ENCODE peak calls at places on chromosome 14, in seven cellular contexts. R is WERI-Rb-1, Y is transverse colon, A is fibroblast of lung, D is cardiac muscle cell, X is fibroblast of mammary gland, G is fibroblast of pulmonary artery. V is an unnamed sample.
A peak's percentile ranks its signal among the peaks of the same experiment; 100 is the strongest.

GRCh38 chr14:100810861-100811461 is 15.0 kb upstream of the MEG3 start:
- DNase-seq in R (no peak), Y (no peak), A (peak; percentile 77), D (no peak), X (no peak), G (peak; percentile 30), V (no peak)

GRCh38 chr14:102939329-102939728 is 16.9 kb downstream of the AMN start:
- DNase-seq in R (no peak), Y (no peak), A (no peak), D (no peak), X (no peak), G (no peak), V (no peak)

GRCh38 chr14:100618763-100619320 is 31.6 kb upstream of the BEGAIN start:
- DNase-seq in R (no peak), Y (peak; percentile 6), A (no peak), D (no peak), X (no peak), G (no peak), V (no peak)

GRCh38 chr14:87952307-87953094 is 40.5 kb downstream of the GALC start:
- DNase-seq in R (no peak), Y (no peak), A (no peak), D (no peak), X (no peak), G (no peak), V (no peak)

GRCh38 chr14:38751459-38751858 is 351.6 kb downstream of the SEC23A start:
- DNase-seq in R (no peak), Y (no peak), A (no peak), D (no peak), X (no peak), G (no peak), V (no peak)

GRCh38 chr14:37411079-37411735 is 183.8 kb downstream of the FOXA1 start:
- DNase-seq in R (no peak), Y (no peak), A (no peak), D (no peak), X (no peak), G (peak; percentile 51), V (peak; percentile 83)

GRCh38 chr14:101064121-101064661 is 160.7 kb upstream of the RTL1 start:
- DNase-seq in R (no peak), Y (no peak), A (no peak), D (no peak), X (no peak), G (no peak), V (no peak)

GRCh38 chr14:22319526-22320352 is 269.3 kb downstream of the DAD1 start:
- DNase-seq in R (peak; percentile 49), Y (peak; percentile 45), A (peak; percentile 53), D (peak; percentile 59), X (peak; percentile 64), G (peak; percentile 71), V (no peak)

DNA sequence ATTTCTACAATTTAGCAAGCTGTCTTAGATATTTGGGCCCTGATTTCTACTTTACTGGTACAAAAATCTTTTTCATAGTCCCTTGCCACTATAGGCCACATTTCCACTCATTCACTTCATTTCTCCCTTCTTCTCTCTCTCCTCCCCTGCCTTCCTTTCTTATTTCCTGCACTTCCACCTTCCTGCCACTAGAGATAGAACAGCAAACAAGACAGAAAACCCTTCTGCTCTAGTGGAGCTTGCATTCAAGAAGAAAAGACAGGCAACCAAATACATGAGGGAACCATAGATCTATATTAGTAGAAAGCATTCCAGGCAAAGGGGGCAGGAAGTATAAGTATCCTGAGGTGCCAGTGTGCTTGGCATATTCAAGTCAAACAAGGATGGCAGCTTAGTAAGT is 623.5 kb downstream of the FLRT2 start:
- DNase-seq in R (no peak), Y (no peak), A (no peak), D (no peak), X (no peak), G (no peak), V (no peak)
- TF ChIP-seq CTCF in R (peak; percentile 32), Y (no peak), A (no peak), D (no peak), X (no peak), G (no peak), V (peak; percentile 22)

GRCh38 chr14:20803221-20803620 is 577 bp upstream of the RNASE1 start:
- DNase-seq in R (no peak), Y (no peak), A (no peak), D (no peak), X (no peak), G (no peak), V (no peak)

GRCh38 chr14:20799955-20800544 is 2.6 kb downstream of the RNASE1 start:
- DNase-seq in R (no peak), Y (no peak), A (no peak), D (peak; percentile 93), X (no peak), G (no peak), V (no peak)

GRCh38 chr14:20802341-20803084 is at the start of gene RNASE1:
- DNase-seq in R (no peak), Y (peak; percentile 72), A (no peak), D (no peak), X (peak; percentile 10), G (peak; percentile 30), V (no peak)

GRCh38 chr14:20799444-20799843 is 3.2 kb downstream of the RNASE1 start:
- DNase-seq in R (no peak), Y (no peak), A (no peak), D (no peak), X (no peak), G (peak; percentile 7), V (no peak)

DNA sequence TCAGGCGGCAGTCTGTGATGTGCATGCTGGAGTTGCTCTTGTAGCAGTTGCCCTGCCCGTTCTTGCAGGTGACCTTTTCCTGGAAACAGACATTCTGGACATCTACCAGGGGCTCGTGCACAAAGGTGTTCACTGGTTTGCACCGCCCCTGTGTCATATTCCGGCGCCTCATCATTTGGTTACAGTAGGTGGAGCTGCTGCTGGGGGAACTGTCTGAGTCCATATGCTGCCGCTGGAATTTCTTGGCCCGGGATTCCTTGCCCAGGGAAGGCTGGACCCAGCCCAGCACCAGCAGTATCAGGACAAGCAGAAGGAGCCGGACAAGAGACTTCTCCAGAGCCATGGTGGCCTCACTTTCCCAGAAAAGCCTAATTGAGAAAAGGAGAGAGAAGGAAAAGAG is 918 bp downstream of the RNASE1 start:
- DNase-seq in R (no peak), Y (peak; percentile 41), A (no peak), D (no peak), X (no peak), G (no peak), V (no peak)
- H3K4me3 ChIP-seq in R (no peak overlapping the region), Y (peak overlapping the region; percentile 33), A (no peak overlapping the region), D (no peak overlapping the region), X (no peak overlapping the region), G (no peak overlapping the region), V (no peak overlapping the region)

GRCh38 chr14:29089849-29090248 is 323.3 kb downstream of the FOXG1 start:
- DNase-seq in R (no peak), Y (no peak), A (no peak), D (no peak), X (no peak), G (no peak), V (no peak)

GRCh38 chr14:29085546-29085945 is 319.0 kb downstream of the FOXG1 start:
- DNase-seq in R (no peak), Y (no peak), A (no peak), D (peak; percentile 45), X (peak; percentile 26), G (peak; percentile 3), V (no peak)
- TF ChIP-seq CTCF in R (peak; percentile 33), Y (peak; percentile 9), A (peak; percentile 58), D (peak; percentile 47), X (peak; percentile 59), G (peak; percentile 56), V (no peak)

GRCh38 chr14:74567219-74567618 is 44.8 kb downstream of the LTBP2 start:
- DNase-seq in R (no peak), Y (no peak), A (no peak), D (no peak), X (no peak), G (no peak), V (no peak)

GRCh38 chr14:74566174-74567125 is 45.6 kb downstream of the LTBP2 start:
- DNase-seq in R (no peak), Y (no peak), A (peak; percentile 23), D (no peak), X (peak; percentile 50), G (no peak), V (no peak)

GRCh38 chr14:74568896-74569295 is 43.1 kb downstream of the LTBP2 start:
- DNase-seq in R (no peak), Y (no peak), A (no peak), D (no peak), X (peak; percentile 47), G (peak; percentile 58), V (no peak)

GRCh38 chr14:74568380-74568649 is 43.7 kb downstream of the LTBP2 start:
- DNase-seq in R (no peak), Y (no peak), A (peak; percentile 35), D (no peak), X (no peak), G (no peak), V (no peak)

DNA sequence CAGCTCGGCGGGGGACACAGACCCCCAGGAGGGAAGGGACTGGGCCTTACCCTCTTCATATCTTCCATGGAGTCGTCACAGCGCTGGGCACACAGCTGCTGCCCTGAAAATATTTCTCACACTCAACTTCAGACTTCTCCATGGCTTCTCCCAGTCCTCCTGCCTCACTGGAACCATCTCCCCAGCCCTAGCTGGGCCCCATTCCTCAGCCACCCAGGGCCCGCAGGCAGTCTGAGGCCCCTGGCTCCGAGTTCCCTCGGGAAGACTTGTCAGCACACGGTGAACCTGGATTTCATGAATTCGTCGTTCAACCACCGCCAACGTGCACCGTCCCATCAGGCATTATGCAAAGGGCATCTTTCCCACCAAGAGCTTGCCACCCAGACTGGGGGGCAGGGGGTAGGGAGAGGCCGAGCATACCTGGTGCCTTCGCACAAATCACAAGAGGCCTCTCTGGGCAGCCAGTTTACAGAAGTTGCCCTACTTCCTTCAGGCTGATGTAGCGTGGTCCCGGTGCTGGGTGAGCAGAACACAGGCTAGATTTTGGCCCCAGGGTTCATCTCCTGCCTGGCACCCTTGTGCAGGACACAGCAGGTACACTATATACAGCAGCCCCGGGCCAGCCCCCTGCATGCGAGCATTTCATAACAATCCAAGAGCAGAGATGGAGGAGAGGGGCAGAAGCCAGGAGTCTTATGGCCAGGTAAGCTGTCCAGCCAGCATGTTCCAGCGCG is 44.2 kb downstream of the LTBP2 start:
- DNase-seq in R (no peak), Y (no peak), A (no peak), D (no peak), X (no peak), G (no peak), V (no peak)
- H3K4me3 ChIP-seq in R (no peak overlapping the region), Y (no peak overlapping the region), A (no peak overlapping the region), D (no peak overlapping the region), X (no peak overlapping the region), G (no peak overlapping the region), V (no peak overlapping the region)

DNA sequence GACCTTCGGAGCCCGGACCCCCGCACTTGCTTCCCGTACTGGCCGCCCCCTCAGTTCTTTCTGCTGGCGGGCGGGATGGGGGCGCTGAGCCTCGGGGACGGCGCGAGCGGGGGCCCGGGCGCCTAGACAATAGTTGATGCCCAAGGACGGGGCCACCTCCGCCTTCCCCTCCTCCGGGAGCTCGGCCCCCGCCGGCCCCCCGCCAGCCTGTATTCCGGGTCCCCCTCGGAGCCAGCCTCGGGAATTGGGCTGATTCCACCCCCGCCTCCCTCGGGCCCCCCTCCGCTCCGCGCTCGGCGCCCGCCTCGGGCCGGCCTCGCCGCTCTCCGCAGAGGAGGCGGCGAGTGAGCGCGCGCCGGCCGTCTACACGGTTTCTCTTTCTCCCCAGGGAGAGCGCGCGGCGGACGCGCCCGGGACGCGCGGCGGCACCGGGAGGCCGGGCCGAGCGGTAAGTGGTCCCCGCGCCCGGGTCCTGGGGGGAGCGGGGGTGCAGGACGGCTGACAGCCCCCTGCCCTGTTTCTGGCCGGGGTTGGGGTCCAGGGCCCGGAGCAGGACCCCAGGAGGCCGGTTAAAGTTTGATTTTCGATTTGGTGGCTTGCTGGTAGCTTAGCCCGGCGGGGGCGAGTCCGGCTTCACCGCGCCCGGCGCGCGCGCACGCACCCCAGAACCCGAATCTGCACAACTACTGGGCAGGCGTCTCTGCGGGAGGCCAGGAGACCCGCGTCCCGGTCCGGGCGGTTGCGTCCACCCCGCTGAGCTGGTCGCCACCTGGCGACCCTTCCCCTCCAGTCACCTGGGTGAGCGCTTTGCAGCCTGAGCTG is 413.7 kb downstream of the PCNX1 start:
- DNase-seq in R (peak; percentile 52), Y (peak; percentile 67), A (peak; percentile 72), D (peak; percentile 86), X (peak; percentile 39), G (peak; percentile 67), V (no peak)
- TF ChIP-seq CTCF in R (peak; percentile 28), Y (no peak), A (no peak), D (peak; percentile 7), X (no peak), G (no peak), V (peak; percentile 36)